ENCODE peak calls at places on chromosome 7, in ten cellular contexts. F is upper lobe of right lung, W is RWPE2, T is brain microvascular endothelial cell, O is right cardiac atrium, A is left lung, S is pancreas, R is psoas muscle, Q is adrenal gland, L is thoracic aorta. H is an unnamed sample. For H3K27me3, the result is how much of the 10 kb centered on the place peaks cover.

GRCh38 chr7:68015565-68016532 is 1019.2 kb downstream of the TYW1 start:
- DNase-seq in O (no peak), S (no peak), Q (peak), F (no peak), A (no peak), L (no peak), T (no peak), W (no peak), R (no peak), H (no peak)

GRCh38 chr7:4700577-4701235 is 18.6 kb downstream of the FOXK1 start:
- DNase-seq in T (peak), R (no peak), A (no peak), L (no peak), F (no peak), S (no peak), W (no peak), Q (peak), O (peak), H (no peak)

GRCh38 chr7:12570529-12571461 is at the start of gene SCIN:
- DNase-seq in R (peak), F (peak), L (no peak), Q (no peak), T (peak), O (peak), W (no peak), S (peak), A (peak), H (no peak)

GRCh38 chr7:103731169-103731568 is 258.3 kb downstream of the RELN start:
- DNase-seq in O (no peak), S (no peak), T (no peak), L (no peak), W (no peak), Q (no peak), R (no peak), F (no peak), A (no peak), H (no peak)

GRCh38 chr7:44139311-44140010 is 1.7 kb downstream of the MYL7 start:
- DNase-seq in L (no peak), O (no peak), T (no peak), W (no peak), S (no peak), R (no peak), Q (no peak), F (peak), A (no peak), H (no peak)

GRCh38 chr7:117673839-117674238 is 194.0 kb downstream of the CFTR start:
- DNase-seq in T (peak), W (no peak), F (no peak), O (no peak), R (no peak), Q (no peak), L (no peak), S (no peak), A (no peak), H (no peak)

GRCh38 chr7:94449151-94449725 is 54.5 kb downstream of the COL1A2 start:
- DNase-seq in Q (no peak), R (no peak), T (no peak), F (no peak), A (no peak), O (no peak), S (no peak), W (no peak), L (no peak), H (no peak)

GRCh38 chr7:72435913-72436480 is 23.9 kb upstream of the CALN1 start:
- DNase-seq in R (no peak), F (no peak), W (no peak), A (no peak), Q (no peak), T (no peak), S (no peak), O (no peak), L (no peak), H (peak)

GRCh38 chr7:151762501-151763245 is 114.2 kb downstream of the PRKAG2 start:
- DNase-seq in R (no peak), Q (no peak), F (no peak), O (no peak), S (no peak), T (no peak), A (peak), L (no peak), W (no peak), H (peak)

GRCh38 chr7:3370068-3370704 is 69.1 kb downstream of the SDK1 start:
- DNase-seq in L (no peak), S (no peak), W (no peak), O (no peak), F (no peak), T (no peak), A (no peak), R (no peak), Q (no peak), H (no peak)

GRCh38 chr7:91551377-91552175 is 287.3 kb downstream of the FZD1 start:
- DNase-seq in L (no peak), O (no peak), F (no peak), S (no peak), Q (no peak), R (no peak), T (no peak), W (no peak), A (no peak), H (no peak)

GRCh38 chr7:157831143-157831900 is 494.5 kb downstream of the DNAJB6 start:
- DNase-seq in T (no peak), L (no peak), A (no peak), O (no peak), F (peak), S (no peak), Q (no peak), R (no peak), W (peak), H (peak)

GRCh38 chr7:26346611-26347200 is 55.0 kb downstream of the SNX10 start:
- DNase-seq in T (peak), R (no peak), S (peak), O (no peak), L (no peak), F (peak), A (peak), Q (peak), W (no peak), H (no peak)

GRCh38 chr7:153642989-153643388 is 409.2 kb upstream of the DPP6 start:
- DNase-seq in T (no peak), S (no peak), A (no peak), O (no peak), R (no peak), W (no peak), L (no peak), Q (no peak), F (no peak), H (no peak)

GRCh38 chr7:158655931-158656441 is 48.6 kb downstream of the NCAPG2 start:
- DNase-seq in W (no peak), A (peak), F (no peak), T (no peak), Q (no peak), L (no peak), R (no peak), S (no peak), O (no peak), H (no peak)

GRCh38 chr7:94655884-94656657 is at the start of gene SGCE:
- DNase-seq in R (peak), W (peak), L (no peak), F (peak), Q (peak), O (peak), S (peak), A (peak), T (peak), H (peak)

GRCh38 chr7:21939136-21939857 is 6.4 kb downstream of the CDCA7L start:
- DNase-seq in F (no peak), R (no peak), L (no peak), W (no peak), O (no peak), A (no peak), Q (no peak), S (no peak), T (no peak), H (no peak)

GRCh38 chr7:33422825-33423645 is 293.7 kb downstream of the BBS9 start:
- DNase-seq in W (no peak), S (no peak), Q (no peak), R (no peak), F (no peak), L (no peak), O (no peak), T (no peak), A (no peak), H (no peak)

GRCh38 chr7:24069751-24070150 is 214.2 kb upstream of the NPY start:
- DNase-seq in S (no peak), Q (no peak), A (no peak), F (no peak), W (no peak), O (no peak), R (no peak), T (no peak), L (no peak), H (no peak)

GRCh38 chr7:48680996-48681395 is 243.4 kb upstream of the CDC14C start:
- DNase-seq in W (no peak), O (no peak), T (no peak), L (no peak), Q (no peak), R (no peak), F (no peak), A (no peak), S (no peak), H (no peak)

GRCh38 chr7:132135986-132136385 is 440.3 kb downstream of the PLXNA4 start:
- DNase-seq in O (no peak), A (no peak), S (no peak), W (no peak), L (no peak), R (no peak), T (no peak), F (no peak), Q (no peak), H (no peak)

GRCh38 chr7:105531797-105532671 is at the start of gene RINT1:
- DNase-seq in T (peak), F (peak), O (peak), W (peak), Q (peak), L (peak), A (peak), R (peak), S (peak), H (peak)

GRCh38 chr7:105530546-105530945 is 1.5 kb upstream of the RINT1 start:
- DNase-seq in Q (no peak), L (no peak), A (no peak), S (no peak), O (no peak), W (no peak), T (no peak), F (peak), R (no peak), H (no peak)

GRCh38 chr7:105530126-105530525 is 1.9 kb upstream of the RINT1 start:
- DNase-seq in W (no peak), S (no peak), F (no peak), Q (no peak), R (no peak), L (no peak), O (no peak), T (no peak), A (no peak), H (no peak)

GRCh38 chr7:105538349-105538748 is 6.3 kb downstream of the RINT1 start:
- DNase-seq in L (no peak), F (peak), T (no peak), R (no peak), S (no peak), O (no peak), A (no peak), W (no peak), Q (no peak), H (no peak)

DNA sequence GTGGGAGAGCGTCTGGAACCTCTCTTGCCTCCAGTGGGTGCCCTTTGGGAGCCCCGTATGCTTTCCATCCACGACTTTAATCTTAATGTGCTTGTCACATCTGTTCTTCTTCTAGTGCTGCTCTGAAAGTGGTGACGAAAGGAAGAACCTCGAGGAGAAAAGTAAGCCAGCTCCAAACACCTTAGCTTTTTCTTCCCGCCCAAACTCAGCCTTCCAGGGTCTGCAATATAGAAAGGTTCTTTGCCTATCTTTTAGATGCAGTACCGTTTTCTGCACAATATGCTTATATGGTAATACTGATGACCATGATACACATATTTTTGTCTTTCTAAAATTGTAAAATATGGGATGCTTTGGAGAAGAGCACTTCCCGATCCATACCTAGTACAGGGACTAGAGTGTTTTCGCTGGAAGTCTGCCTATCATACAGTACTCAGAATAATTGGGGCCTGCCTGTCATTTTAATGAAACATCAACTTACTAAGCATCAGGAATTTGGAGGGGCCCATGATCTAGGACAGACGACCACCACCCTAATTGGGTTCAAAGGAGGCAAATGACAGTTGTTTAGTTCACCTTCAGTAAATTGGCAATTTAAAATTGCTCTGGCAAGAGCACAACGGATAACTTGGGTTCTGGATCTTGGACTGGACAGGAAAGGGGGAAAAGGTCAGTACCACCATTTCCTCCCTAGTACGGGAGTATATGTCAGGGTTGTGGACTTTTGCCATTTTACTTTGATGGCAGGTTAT is 884 bp downstream of the RINT1 start:
- DNase-seq in O (no peak), Q (no peak), A (no peak), F (no peak), R (no peak), S (no peak), L (no peak), W (no peak), T (no peak), H (no peak)
- H3K27ac ChIP-seq in O (peak), Q (no peak), A (peak), F (peak), R (peak), S (peak), L (no peak), W (no peak), T (no peak), H (no peak)

GRCh38 chr7:149692557-149692982 is 80.8 kb downstream of the ZNF467 start:
- DNase-seq in T (no peak), L (no peak), A (no peak), R (no peak), F (no peak), O (no peak), Q (no peak), S (no peak), W (no peak), H (no peak)
- H3K27me3 ChIP-seq in T (under half), L (under half), A (under half), R (under half), F (under half), O (under half), Q (under half), S (under half), W (under half), H (under half)

GRCh38 chr7:122316467-122317394 is 12.2 kb upstream of the FEZF1 start:
- DNase-seq in F (no peak), W (no peak), O (no peak), R (no peak), T (no peak), S (no peak), Q (no peak), A (no peak), L (no peak), H (no peak)
- H3K4me3 ChIP-seq in F (no peak), W (no peak), O (no peak), R (peak), T (no peak), S (no peak), Q (no peak), A (no peak), L (peak), H (no peak)

GRCh38 chr7:137951700-137952099 is 50.2 kb downstream of the CREB3L2 start:
- DNase-seq in F (no peak), A (no peak), W (no peak), Q (no peak), R (no peak), L (no peak), O (no peak), T (no peak), S (no peak), H (no peak)
- H3K27ac ChIP-seq in F (no peak), A (no peak), W (no peak), Q (no peak), R (no peak), L (peak), O (no peak), T (peak), S (no peak), H (no peak)

GRCh38 chr7:135224027-135224426 is 9.6 kb upstream of the STRA8 start:
- DNase-seq in R (no peak), S (no peak), T (no peak), A (no peak), F (no peak), L (no peak), O (no peak), Q (no peak), W (no peak), H (no peak)
- H3K27me3 ChIP-seq in R (under half), S (under half), T (under half), A (under half), F (under half), L (under half), O (under half), Q (under half), W (under half), H (under half)

GRCh38 chr7:19407270-19407669 is 262.0 kb upstream of the FERD3L start:
- DNase-seq in R (no peak), Q (no peak), T (no peak), A (no peak), F (no peak), L (no peak), S (no peak), W (no peak), O (no peak), H (no peak)

GRCh38 chr7:19404912-19405329 is 259.7 kb upstream of the FERD3L start:
- DNase-seq in A (no peak), W (peak), T (peak), L (no peak), S (no peak), O (no peak), R (no peak), Q (peak), F (no peak), H (no peak)

GRCh38 chr7:19408821-19409220 is 263.6 kb upstream of the FERD3L start:
- DNase-seq in A (no peak), F (no peak), Q (no peak), W (no peak), L (no peak), O (no peak), T (no peak), S (no peak), R (no peak), H (no peak)

GRCh38 chr7:19403691-19404090 is 258.5 kb upstream of the FERD3L start:
- DNase-seq in L (no peak), F (no peak), S (no peak), O (no peak), W (no peak), T (no peak), A (no peak), Q (no peak), R (no peak), H (no peak)

GRCh38 chr7:19405546-19405945 is 260.3 kb upstream of the FERD3L start:
- DNase-seq in F (no peak), Q (no peak), L (no peak), S (no peak), R (no peak), A (no peak), O (no peak), W (no peak), T (peak), H (no peak)
- H3K4me3 ChIP-seq in F (no peak), Q (no peak), L (no peak), S (no peak), R (no peak), A (no peak), O (no peak), W (no peak), T (no peak), H (no peak)

DNA sequence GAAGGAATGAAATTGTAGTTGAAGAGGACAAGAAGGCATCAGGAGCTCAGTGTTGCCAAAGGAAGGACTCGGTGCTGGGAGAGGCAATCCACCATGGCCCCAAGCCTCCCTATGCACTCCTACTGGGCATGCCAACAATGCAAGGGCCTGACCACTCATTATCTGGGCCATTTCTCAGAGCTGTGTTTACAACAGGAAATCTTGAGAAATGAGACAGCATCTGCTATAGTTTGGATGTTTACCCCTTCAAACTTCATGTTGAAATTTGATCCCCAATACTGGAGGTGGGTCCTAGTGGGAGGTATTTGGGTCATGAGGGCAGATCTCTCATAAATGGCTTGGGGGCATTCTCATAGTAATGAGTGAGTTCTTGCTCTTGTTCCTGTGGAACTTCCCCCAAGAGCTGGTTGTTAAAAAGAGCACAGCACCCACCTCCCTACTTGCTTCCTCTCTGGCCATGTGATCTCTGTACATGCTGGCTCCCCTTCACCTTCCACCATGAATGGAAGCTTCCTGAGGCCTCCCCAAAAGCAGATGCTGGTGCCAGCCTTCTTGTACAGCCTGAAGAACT is 50.9 kb upstream of the AOAH start:
- DNase-seq in L (no peak), Q (no peak), A (no peak), R (no peak), W (no peak), T (no peak), S (no peak), F (no peak), O (no peak), H (no peak)
- H3K27ac ChIP-seq in L (no peak), Q (no peak), A (peak), R (no peak), W (no peak), T (no peak), S (no peak), F (peak), O (no peak), H (no peak)

H was measured in dorsolateral prefrontal cortex.